ENCODE peak calls at places on chromosome 18, in eight cellular contexts. T is GM23248; I is CD8-positive, alpha-beta T cell; U is small intestine; B is hepatocyte; A is breast epithelium; X is left ventricle myocardium inferior; J is CD4-positive, alpha-beta memory T cell. D is an unnamed sample.

GRCh38 chr18:50527636-50528307 is 32.1 kb upstream of the MAPK4 start:
- DNase-seq in T (no peak), I (no peak), U (no peak), B (no peak), A (no peak), X (no peak), J (no peak), D (no peak)

GRCh38 chr18:21105936-21106335 is 5.7 kb downstream of the ROCK1 start:
- DNase-seq in T (no peak), I (no peak), U (peak; percentile 33), B (no peak), A (no peak), X (no peak), J (no peak), D (no peak)

GRCh38 chr18:21996261-21996892 is 173.0 kb upstream of the GATA6 start:
- DNase-seq in T (peak; percentile 7), I (no peak), U (peak; percentile 95), B (peak; percentile 70), A (peak; percentile 29), X (no peak), J (no peak), D (no peak)

GRCh38 chr18:53952700-53953099 is 271.8 kb downstream of the MBD2 start:
- DNase-seq in T (no peak), I (no peak), U (no peak), B (no peak), A (no peak), X (no peak), J (no peak), D (no peak)

GRCh38 chr18:26865557-26865956 is at the start of gene AQP4:
- DNase-seq in T (no peak), I (no peak), U (no peak), B (no peak), A (no peak), X (peak; percentile 45), J (no peak), D (no peak)

GRCh38 chr18:50138181-50139064 is 56.5 kb downstream of the MYO5B start:
- DNase-seq in T (no peak), I (no peak), U (no peak), B (no peak), A (no peak), X (no peak), J (no peak), D (no peak)

GRCh38 chr18:10518595-10519273 is 7.1 kb upstream of the NAPG start:
- DNase-seq in T (peak; percentile 56), I (no peak), U (no peak), B (peak; percentile 63), A (no peak), X (peak; percentile 53), J (no peak), D (no peak)

GRCh38 chr18:35283923-35284794 is 5.9 kb downstream of the ZSCAN30 start:
- DNase-seq in T (no peak), I (no peak), U (no peak), B (no peak), A (no peak), X (peak; percentile 29), J (no peak), D (no peak)

GRCh38 chr18:26252411-26252810 is 26.2 kb downstream of the TAF4B start:
- DNase-seq in T (no peak), I (no peak), U (no peak), B (no peak), A (no peak), X (no peak), J (no peak), D (no peak)

GRCh38 chr18:64110692-64111480 is 38.0 kb downstream of the LINC00305 start:
- DNase-seq in T (peak; percentile 36), I (no peak), U (no peak), B (peak; percentile 16), A (no peak), X (no peak), J (no peak), D (no peak)

GRCh38 chr18:33210575-33211189 is 229.8 kb downstream of the CCDC178 start:
- DNase-seq in T (peak; percentile 57), I (no peak), U (peak; percentile 28), B (peak; percentile 57), A (no peak), X (no peak), J (no peak), D (peak; percentile 11)

GRCh38 chr18:34543940-34544339 is 166.2 kb upstream of the DTNA start:
- DNase-seq in T (no peak), I (no peak), U (no peak), B (no peak), A (no peak), X (no peak), J (no peak), D (no peak)

GRCh38 chr18:46271488-46271887 is 167.3 kb downstream of the HAUS1 start:
- DNase-seq in T (no peak), I (no peak), U (no peak), B (no peak), A (no peak), X (no peak), J (no peak), D (no peak)

GRCh38 chr18:23924813-23925212 is 89.7 kb upstream of the TTC39C start:
- DNase-seq in T (peak; percentile 82), I (no peak), U (no peak), B (no peak), A (no peak), X (no peak), J (no peak), D (no peak)

GRCh38 chr18:23926590-23926989 is 88.0 kb upstream of the TTC39C start:
- DNase-seq in T (no peak), I (no peak), U (no peak), B (no peak), A (no peak), X (no peak), J (no peak), D (no peak)

GRCh38 chr18:23929362-23929940 is 85.1 kb upstream of the TTC39C start:
- DNase-seq in T (no peak), I (no peak), U (peak; percentile 59), B (no peak), A (no peak), X (no peak), J (peak; percentile 19), D (no peak)

GRCh38 chr18:23930002-23930401 is 84.6 kb upstream of the TTC39C start:
- DNase-seq in T (no peak), I (no peak), U (no peak), B (no peak), A (no peak), X (no peak), J (no peak), D (no peak)

DNA sequence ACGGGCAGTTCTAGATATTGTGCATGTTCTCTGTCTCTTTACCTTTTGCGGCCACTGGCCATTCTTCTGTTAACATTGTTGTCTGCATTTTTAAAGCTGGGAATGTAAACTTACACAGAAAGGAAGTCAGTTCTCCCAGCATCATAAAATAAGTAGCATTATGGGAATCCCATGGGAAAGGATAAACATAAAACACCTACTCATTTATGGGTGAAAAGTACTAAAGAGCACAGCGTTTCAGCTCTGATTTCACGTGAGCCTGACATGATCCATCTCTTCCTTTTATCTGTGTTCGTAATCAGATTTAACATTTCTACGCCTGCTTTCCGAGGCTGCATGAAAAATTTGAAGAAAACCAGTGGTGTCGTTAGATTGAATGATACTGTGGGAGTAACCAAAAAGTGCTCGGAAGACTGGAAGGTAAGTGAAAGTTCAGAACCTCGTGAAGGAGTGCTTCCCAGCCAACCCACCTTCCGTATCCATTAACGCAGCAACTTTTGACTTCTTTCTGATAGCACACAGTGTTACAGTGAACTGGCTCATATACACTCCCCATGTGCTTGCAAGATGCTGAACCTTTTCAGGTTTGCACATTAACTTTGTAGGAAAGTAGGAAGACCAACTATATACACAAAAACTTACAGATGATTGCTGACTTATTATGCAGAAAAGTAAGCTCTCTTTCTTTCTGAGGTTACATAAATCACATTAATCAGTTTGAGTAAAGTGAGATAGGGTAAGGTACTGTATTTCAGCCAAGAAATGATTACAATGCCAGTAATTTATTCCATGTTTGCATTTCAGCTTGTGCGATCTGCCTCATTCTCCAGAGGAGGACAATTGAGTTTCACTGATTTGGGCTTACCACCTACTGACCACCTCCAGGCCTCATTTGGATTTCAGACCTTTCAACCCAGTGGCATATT is 86.5 kb upstream of the TTC39C start:
- DNase-seq in T (no peak), I (no peak), U (no peak), B (no peak), A (no peak), X (no peak), J (no peak), D (no peak)
- H3K4me3 ChIP-seq in T (no peak overlapping the region), I (no peak overlapping the region), U (no peak overlapping the region), B (no peak overlapping the region), A (no peak overlapping the region), X (no peak overlapping the region), J (no peak overlapping the region), D (no peak overlapping the region)

DNA sequence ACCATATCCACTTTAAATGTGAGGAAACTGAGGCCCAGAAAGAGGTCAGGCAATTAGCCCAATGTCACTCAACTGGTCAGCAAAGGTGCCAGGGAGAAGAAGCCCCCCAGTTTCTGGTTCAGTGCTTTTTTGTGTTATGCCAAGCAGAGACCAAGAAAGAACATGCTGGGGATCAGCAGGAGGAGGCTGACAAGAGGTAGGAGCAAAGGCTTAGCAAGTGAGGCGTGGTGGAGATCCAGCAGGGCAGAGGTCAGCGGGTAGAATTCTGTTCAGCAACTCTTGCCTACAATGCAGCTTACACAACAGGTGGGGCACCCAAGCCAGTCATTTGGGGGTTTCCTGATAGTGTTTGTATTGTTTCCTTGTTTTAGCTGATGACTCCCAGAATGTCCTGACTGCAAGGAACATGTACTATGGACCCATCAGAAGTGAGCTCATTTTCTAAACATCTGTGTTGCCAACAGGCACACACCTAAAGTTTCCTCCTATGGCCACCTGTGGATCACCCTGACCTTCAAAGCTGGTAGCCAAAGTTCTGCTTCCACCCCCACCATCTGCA is 28.2 kb downstream of the LPIN2 start:
- DNase-seq in T (no peak), I (no peak), U (peak; percentile 99), B (peak; percentile 77), A (no peak), X (no peak), J (no peak), D (no peak)
- H3K4me3 ChIP-seq in T (no peak overlapping the region), I (no peak overlapping the region), U (no peak overlapping the region), B (no peak overlapping the region), A (no peak overlapping the region), X (no peak overlapping the region), J (no peak overlapping the region), D (no peak overlapping the region)

GRCh38 chr18:2917255-2918047 is 70.6 kb downstream of the EMILIN2 start:
- DNase-seq in T (no peak), I (no peak), U (no peak), B (no peak), A (no peak), X (no peak), J (no peak), D (no peak)
- H3K4me3 ChIP-seq in T (no peak overlapping the region), I (no peak overlapping the region), U (no peak overlapping the region), B (no peak overlapping the region), A (no peak overlapping the region), X (no peak overlapping the region), J (no peak overlapping the region), D (no peak overlapping the region)

GRCh38 chr18:28065031-28065792 is 111.7 kb downstream of the CDH2 start:
- DNase-seq in T (peak; percentile 94), I (no peak), U (no peak), B (peak; percentile 38), A (no peak), X (no peak), J (no peak), D (no peak)
- H3K4me3 ChIP-seq in T (peak overlapping the region; percentile 15), I (no peak overlapping the region), U (no peak overlapping the region), B (no peak overlapping the region), A (no peak overlapping the region), X (no peak overlapping the region), J (no peak overlapping the region), D (no peak overlapping the region)

DNA sequence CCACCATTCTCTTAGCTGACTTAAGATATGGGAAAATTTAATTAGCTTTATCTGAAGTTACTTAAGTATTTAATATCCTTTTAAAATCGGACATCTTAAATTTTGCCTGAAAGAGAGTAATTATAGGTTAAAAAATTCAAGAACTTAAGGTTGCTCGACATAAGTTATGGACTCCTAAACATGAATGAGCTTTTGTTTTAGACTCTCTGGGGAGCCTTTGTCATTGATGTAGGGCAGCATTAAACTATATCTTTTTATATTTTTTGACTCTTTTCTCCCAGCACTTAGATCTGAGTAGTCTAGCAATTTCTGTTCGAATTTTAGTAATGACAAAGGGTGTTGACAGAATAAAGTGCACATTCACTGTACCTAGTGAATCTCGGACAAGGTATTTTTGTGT is 4.7 kb downstream of the PHLPP1 start:
- DNase-seq in T (no peak), I (no peak), U (no peak), B (no peak), A (no peak), X (no peak), J (no peak), D (no peak)
- H3K4me3 ChIP-seq in T (no peak overlapping the region), I (no peak overlapping the region), U (no peak overlapping the region), B (no peak overlapping the region), A (no peak overlapping the region), X (peak overlapping the region; percentile 75), J (no peak overlapping the region), D (no peak overlapping the region)

D was measured in Jurkat, Clone E6-1.